ENCODE peak calls at places on chromosomes 3 and 15, in six cellular contexts. One of them, this sample, is unnamed.

GRCh38 chr3:4083225-4084015 is 219.7 kb upstream of the SETMAR start:
- DNase-seq in CD8-positive, alpha-beta T cell: no peak
- DNase-seq in fibroblast of mammary gland: no peak
- DNase-seq in fibroblast of pulmonary artery: no peak
- DNase-seq in IMR-90: no peak
- DNase-seq in hepatocyte: no peak
- DNase-seq in this sample: no peak

GRCh38 chr3:100334340-100335136 is at the start of gene NIT2:
- DNase-seq in CD8-positive, alpha-beta T cell: peak; percentile 71
- DNase-seq in fibroblast of mammary gland: peak; percentile 69
- DNase-seq in hepatocyte: peak; percentile 93
- DNase-seq in fibroblast of pulmonary artery: peak; percentile 79
- DNase-seq in IMR-90: peak; percentile 72
- DNase-seq in this sample: peak; percentile 76

GRCh38 chr15:98771444-98772059 is 123.2 kb downstream of the IGF1R start:
- DNase-seq in fibroblast of pulmonary artery: no peak
- DNase-seq in fibroblast of mammary gland: no peak
- DNase-seq in IMR-90: peak; percentile 39
- DNase-seq in CD8-positive, alpha-beta T cell: no peak
- DNase-seq in hepatocyte: peak; percentile 34
- DNase-seq in this sample: no peak

GRCh38 chr15:89768071-89768500 is 8.0 kb upstream of the MESP2 start:
- DNase-seq in CD8-positive, alpha-beta T cell: no peak
- DNase-seq in fibroblast of mammary gland: peak; percentile 87
- DNase-seq in hepatocyte: no peak
- DNase-seq in fibroblast of pulmonary artery: peak; percentile 69
- DNase-seq in IMR-90: peak; percentile 60
- DNase-seq in this sample: peak; percentile 85

GRCh38 chr3:60514085-60514649 is 737.1 kb downstream of the FHIT start:
- DNase-seq in CD8-positive, alpha-beta T cell: no peak
- DNase-seq in hepatocyte: no peak
- DNase-seq in IMR-90: no peak
- DNase-seq in fibroblast of mammary gland: no peak
- DNase-seq in fibroblast of pulmonary artery: no peak
- DNase-seq in this sample: no peak

GRCh38 chr3:193140381-193140780 is 100.6 kb upstream of the PLAAT1 start:
- DNase-seq in fibroblast of mammary gland: peak; percentile 10
- DNase-seq in fibroblast of pulmonary artery: no peak
- DNase-seq in CD8-positive, alpha-beta T cell: no peak
- DNase-seq in hepatocyte: no peak
- DNase-seq in IMR-90: no peak
- DNase-seq in this sample: no peak

GRCh38 chr3:5181479-5182141 is 5.9 kb upstream of the EDEM1 start:
- DNase-seq in fibroblast of pulmonary artery: no peak
- DNase-seq in hepatocyte: no peak
- DNase-seq in CD8-positive, alpha-beta T cell: no peak
- DNase-seq in fibroblast of mammary gland: no peak
- DNase-seq in IMR-90: no peak
- DNase-seq in this sample: no peak

GRCh38 chr15:101679861-101680260 is 27.7 kb upstream of the TM2D3 start:
- DNase-seq in fibroblast of pulmonary artery: no peak
- DNase-seq in CD8-positive, alpha-beta T cell: no peak
- DNase-seq in IMR-90: no peak
- DNase-seq in hepatocyte: peak; percentile 65
- DNase-seq in fibroblast of mammary gland: no peak
- DNase-seq in this sample: no peak

GRCh38 chr3:107796786-107797185 is 274.0 kb downstream of the BBX start:
- DNase-seq in fibroblast of mammary gland: peak; percentile 61
- DNase-seq in fibroblast of pulmonary artery: peak; percentile 76
- DNase-seq in hepatocyte: peak; percentile 36
- DNase-seq in CD8-positive, alpha-beta T cell: no peak
- DNase-seq in IMR-90: peak; percentile 69
- DNase-seq in this sample: peak; percentile 20

GRCh38 chr3:120516142-120516541 is 65.3 kb upstream of the FSTL1 start:
- DNase-seq in fibroblast of mammary gland: no peak
- DNase-seq in hepatocyte: no peak
- DNase-seq in fibroblast of pulmonary artery: no peak
- DNase-seq in IMR-90: no peak
- DNase-seq in CD8-positive, alpha-beta T cell: no peak
- DNase-seq in this sample: no peak

GRCh38 chr3:61645148-61645547 is 83.8 kb downstream of the PTPRG start:
- DNase-seq in hepatocyte: no peak
- DNase-seq in fibroblast of pulmonary artery: no peak
- DNase-seq in fibroblast of mammary gland: no peak
- DNase-seq in IMR-90: no peak
- DNase-seq in CD8-positive, alpha-beta T cell: no peak
- DNase-seq in this sample: no peak

GRCh38 chr15:92715753-92716152 is 60.2 kb upstream of the FAM174B start:
- DNase-seq in fibroblast of pulmonary artery: peak; percentile 55
- DNase-seq in fibroblast of mammary gland: peak; percentile 40
- DNase-seq in hepatocyte: peak; percentile 44
- DNase-seq in IMR-90: peak; percentile 37
- DNase-seq in CD8-positive, alpha-beta T cell: no peak
- DNase-seq in this sample: no peak

GRCh38 chr3:50342818-50343633 is 2.4 kb upstream of the RASSF1 start:
- DNase-seq in IMR-90: no peak
- DNase-seq in fibroblast of pulmonary artery: no peak
- DNase-seq in CD8-positive, alpha-beta T cell: no peak
- DNase-seq in fibroblast of mammary gland: no peak
- DNase-seq in hepatocyte: no peak
- DNase-seq in this sample: no peak

GRCh38 chr15:38471974-38472373 is 18.0 kb downstream of the FAM98B start:
- DNase-seq in CD8-positive, alpha-beta T cell: no peak
- DNase-seq in IMR-90: peak; percentile 82
- DNase-seq in fibroblast of pulmonary artery: peak; percentile 29
- DNase-seq in hepatocyte: no peak
- DNase-seq in fibroblast of mammary gland: no peak
- DNase-seq in this sample: no peak

GRCh38 chr3:110419096-110419495 is 652.5 kb upstream of the NECTIN3 start:
- DNase-seq in hepatocyte: no peak
- DNase-seq in IMR-90: no peak
- DNase-seq in fibroblast of mammary gland: no peak
- DNase-seq in fibroblast of pulmonary artery: peak; percentile 11
- DNase-seq in CD8-positive, alpha-beta T cell: no peak
- DNase-seq in this sample: peak; percentile 24

GRCh38 chr3:128397484-128397883 is 69.2 kb downstream of the DNAJB8 start:
- DNase-seq in hepatocyte: no peak
- DNase-seq in IMR-90: no peak
- DNase-seq in CD8-positive, alpha-beta T cell: no peak
- DNase-seq in fibroblast of mammary gland: no peak
- DNase-seq in fibroblast of pulmonary artery: no peak
- DNase-seq in this sample: no peak

GRCh38 chr15:62745621-62746180 is 296.8 kb upstream of the TPM1 start:
- DNase-seq in CD8-positive, alpha-beta T cell: no peak
- DNase-seq in fibroblast of mammary gland: no peak
- DNase-seq in fibroblast of pulmonary artery: no peak
- DNase-seq in hepatocyte: peak; percentile 30
- DNase-seq in IMR-90: peak; percentile 18
- DNase-seq in this sample: no peak

GRCh38 chr15:43187544-43188155 is 2.4 kb downstream of the CCNDBP1 start:
- DNase-seq in fibroblast of pulmonary artery: peak; percentile 76
- DNase-seq in CD8-positive, alpha-beta T cell: no peak
- DNase-seq in hepatocyte: peak; percentile 73
- DNase-seq in IMR-90: peak; percentile 80
- DNase-seq in fibroblast of mammary gland: peak; percentile 70
- DNase-seq in this sample: peak; percentile 76

GRCh38 chr3:89246326-89246725 is 138.9 kb downstream of the EPHA3 start:
- DNase-seq in hepatocyte: no peak
- DNase-seq in IMR-90: no peak
- DNase-seq in CD8-positive, alpha-beta T cell: no peak
- DNase-seq in fibroblast of pulmonary artery: no peak
- DNase-seq in fibroblast of mammary gland: no peak
- DNase-seq in this sample: no peak

DNA sequence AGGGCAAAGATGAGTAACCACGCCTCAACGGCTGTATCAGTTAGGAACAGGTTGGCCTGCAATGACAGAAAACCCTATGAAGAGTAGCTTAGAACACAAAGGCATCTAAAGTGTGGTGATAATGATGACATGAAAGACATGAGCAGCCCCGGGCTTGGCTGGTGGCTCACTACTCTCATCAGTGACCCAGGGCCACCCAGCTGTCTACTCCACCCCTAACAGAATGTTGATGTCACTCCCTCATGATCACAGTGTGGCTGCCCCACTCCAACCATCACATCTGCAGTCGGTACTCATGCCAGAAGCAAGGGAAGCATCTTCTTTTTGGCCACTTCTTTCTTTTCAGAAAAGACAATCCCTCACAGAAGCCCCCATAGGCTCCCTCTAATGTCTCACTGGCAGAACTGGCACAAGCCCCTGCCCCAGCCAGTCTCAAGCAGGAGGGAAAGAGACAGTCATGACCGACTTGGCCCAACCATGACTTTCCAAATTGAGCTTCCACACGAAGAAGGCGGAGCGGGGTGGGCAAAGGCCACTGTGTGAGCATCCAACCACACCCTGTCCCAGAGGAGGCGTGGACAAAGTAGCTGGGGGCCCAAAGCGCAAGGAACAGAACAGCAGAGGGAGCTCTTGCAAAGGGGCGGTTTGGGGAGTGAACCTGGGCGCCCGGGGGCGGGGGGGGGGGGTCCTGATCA is 72.0 kb upstream of the IQSEC1 start:
- DNase-seq in hepatocyte: no peak
- DNase-seq in IMR-90: no peak
- DNase-seq in fibroblast of mammary gland: no peak
- DNase-seq in CD8-positive, alpha-beta T cell: no peak
- DNase-seq in fibroblast of pulmonary artery: no peak
- DNase-seq in this sample: no peak
- TF ChIP-seq CTCF in hepatocyte: no peak
- TF ChIP-seq CTCF in IMR-90: no peak
- TF ChIP-seq CTCF in fibroblast of mammary gland: no peak
- TF ChIP-seq CTCF in CD8-positive, alpha-beta T cell: no peak
- TF ChIP-seq CTCF in fibroblast of pulmonary artery: no peak
- TF ChIP-seq CTCF in this sample: no peak

DNA sequence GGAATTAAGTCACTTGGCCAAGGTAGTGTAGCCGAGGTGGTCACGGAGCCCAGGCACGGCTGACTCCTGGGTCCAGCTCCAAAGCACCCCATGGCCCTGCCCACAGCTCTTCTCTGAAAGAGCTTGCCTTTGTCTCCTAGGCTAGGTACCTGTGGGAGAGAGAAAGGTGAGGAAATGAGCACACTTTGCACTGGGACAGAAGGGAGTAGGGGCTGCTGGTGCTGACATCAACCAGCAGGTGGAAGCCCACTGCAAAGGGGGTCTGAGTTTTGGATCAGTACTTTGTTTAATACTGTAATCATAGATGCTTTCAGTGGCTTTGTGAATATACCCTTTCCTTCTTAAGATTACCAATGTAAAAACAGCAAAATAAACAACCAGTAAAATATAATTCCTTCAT is 128.3 kb upstream of the EIF1B start:
- DNase-seq in fibroblast of pulmonary artery: no peak
- DNase-seq in fibroblast of mammary gland: no peak
- DNase-seq in IMR-90: no peak
- DNase-seq in hepatocyte: no peak
- DNase-seq in CD8-positive, alpha-beta T cell: no peak
- DNase-seq in this sample: no peak
- TF ChIP-seq CTCF in fibroblast of pulmonary artery: no peak
- TF ChIP-seq CTCF in fibroblast of mammary gland: no peak
- TF ChIP-seq CTCF in IMR-90: no peak
- TF ChIP-seq CTCF in hepatocyte: no peak
- TF ChIP-seq CTCF in CD8-positive, alpha-beta T cell: no peak
- TF ChIP-seq CTCF in this sample: no peak

DNA sequence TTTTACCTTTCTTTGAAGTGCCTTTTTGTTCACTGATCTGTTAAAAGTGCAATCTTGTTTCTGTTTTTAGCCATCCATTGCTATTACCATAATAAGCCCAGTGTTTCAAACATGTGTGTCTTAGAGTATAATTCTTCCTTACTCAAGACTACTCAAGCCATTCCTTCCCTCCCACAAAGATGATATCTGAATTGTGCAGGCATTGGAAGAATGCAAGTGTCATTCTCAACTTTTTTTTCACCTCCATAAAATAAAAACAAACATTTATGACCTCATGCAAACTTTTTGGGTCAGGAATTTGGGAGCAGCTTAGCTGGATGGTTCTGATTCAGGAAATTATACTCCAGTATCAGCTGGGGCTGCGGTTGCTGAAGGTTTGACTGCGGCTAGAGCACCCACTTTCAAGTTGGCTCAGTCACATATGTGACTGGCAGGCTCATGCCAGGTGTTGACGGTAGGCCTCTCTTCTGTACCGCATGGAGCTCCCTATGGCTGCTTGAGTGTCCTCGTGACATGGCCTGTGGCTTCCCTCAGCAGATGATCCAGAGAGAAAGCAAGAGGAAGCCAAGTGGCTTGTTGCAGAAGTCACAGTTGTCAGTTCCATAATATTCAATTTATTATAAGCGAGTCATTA is 490.8 kb downstream of the CNTN4 start:
- DNase-seq in IMR-90: no peak
- DNase-seq in hepatocyte: no peak
- DNase-seq in fibroblast of pulmonary artery: no peak
- DNase-seq in fibroblast of mammary gland: no peak
- DNase-seq in CD8-positive, alpha-beta T cell: no peak
- DNase-seq in this sample: no peak
- TF ChIP-seq CTCF in IMR-90: no peak
- TF ChIP-seq CTCF in hepatocyte: no peak
- TF ChIP-seq CTCF in fibroblast of pulmonary artery: no peak
- TF ChIP-seq CTCF in fibroblast of mammary gland: no peak
- TF ChIP-seq CTCF in CD8-positive, alpha-beta T cell: no peak
- TF ChIP-seq CTCF in this sample: no peak

GRCh38 chr15:75532413-75533250 is 46.5 kb downstream of the PTPN9 start:
- DNase-seq in CD8-positive, alpha-beta T cell: no peak
- DNase-seq in fibroblast of pulmonary artery: peak; percentile 75
- DNase-seq in fibroblast of mammary gland: peak; percentile 92
- DNase-seq in IMR-90: peak; percentile 88
- DNase-seq in hepatocyte: peak; percentile 52
- DNase-seq in this sample: peak; percentile 88
- TF ChIP-seq CTCF in CD8-positive, alpha-beta T cell: no peak
- TF ChIP-seq CTCF in fibroblast of pulmonary artery: peak; percentile 46
- TF ChIP-seq CTCF in fibroblast of mammary gland: peak; percentile 45
- TF ChIP-seq CTCF in IMR-90: peak; percentile 23
- TF ChIP-seq CTCF in hepatocyte: peak; percentile 40
- TF ChIP-seq CTCF in this sample: peak; percentile 23

GRCh38 chr3:191244242-191244867 is 45.3 kb downstream of the OSTN start:
- DNase-seq in IMR-90: peak; percentile 35
- DNase-seq in hepatocyte: no peak
- DNase-seq in fibroblast of mammary gland: peak; percentile 41
- DNase-seq in fibroblast of pulmonary artery: peak; percentile 60
- DNase-seq in CD8-positive, alpha-beta T cell: no peak
- DNase-seq in this sample: peak; percentile 41
- TF ChIP-seq CTCF in IMR-90: peak; percentile 59
- TF ChIP-seq CTCF in hepatocyte: peak; percentile 57
- TF ChIP-seq CTCF in fibroblast of mammary gland: peak; percentile 47
- TF ChIP-seq CTCF in fibroblast of pulmonary artery: peak; percentile 52
- TF ChIP-seq CTCF in CD8-positive, alpha-beta T cell: no peak
- TF ChIP-seq CTCF in this sample: no peak

This sample was measured in foreskin fibroblast.